ENCODE peak calls at places on chromosomes 16 and 17, in six cellular contexts. One of them, this sample, is unnamed.

GRCh38 chr17:79075433-79075805 is 795 bp downstream of the ENGASE start:
- DNase-seq in T-cell: no peak
- DNase-seq in A172: no peak
- DNase-seq in stimulated activated naive CD8-positive, alpha-beta T cell treated with anti-CD3 and anti-CD28 coated beads, Interleukin-15, amount 100 ng/mL, for 72 hours: peak; percentile 27
- DNase-seq in NT2/D1: no peak
- DNase-seq in stimulated activated CD4-positive, alpha-beta T cell treated with anti-CD3 and anti-CD28 coated beads, TNF-alpha, amount 100 ng/mL, for 24 hours: no peak
- DNase-seq in this sample: no peak

GRCh38 chr16:85988723-85989313 is 89.9 kb downstream of the IRF8 start:
- DNase-seq in T-cell: no peak
- DNase-seq in A172: no peak
- DNase-seq in stimulated activated naive CD8-positive, alpha-beta T cell treated with anti-CD3 and anti-CD28 coated beads, Interleukin-15, amount 100 ng/mL, for 72 hours: peak; percentile 46
- DNase-seq in NT2/D1: no peak
- DNase-seq in stimulated activated CD4-positive, alpha-beta T cell treated with anti-CD3 and anti-CD28 coated beads, TNF-alpha, amount 100 ng/mL, for 24 hours: no peak
- DNase-seq in this sample: no peak

GRCh38 chr16:14088155-14088753 is 17.1 kb downstream of the MRTFB start:
- DNase-seq in T-cell: no peak
- DNase-seq in A172: no peak
- DNase-seq in stimulated activated naive CD8-positive, alpha-beta T cell treated with anti-CD3 and anti-CD28 coated beads, Interleukin-15, amount 100 ng/mL, for 72 hours: no peak
- DNase-seq in NT2/D1: no peak
- DNase-seq in stimulated activated CD4-positive, alpha-beta T cell treated with anti-CD3 and anti-CD28 coated beads, TNF-alpha, amount 100 ng/mL, for 24 hours: no peak
- DNase-seq in this sample: no peak

GRCh38 chr17:42456223-42457106 is 2.2 kb upstream of the ATP6V0A1 start:
- DNase-seq in T-cell: peak; percentile 4
- DNase-seq in A172: peak; percentile 75
- DNase-seq in stimulated activated naive CD8-positive, alpha-beta T cell treated with anti-CD3 and anti-CD28 coated beads, Interleukin-15, amount 100 ng/mL, for 72 hours: no peak
- DNase-seq in NT2/D1: no peak
- DNase-seq in stimulated activated CD4-positive, alpha-beta T cell treated with anti-CD3 and anti-CD28 coated beads, TNF-alpha, amount 100 ng/mL, for 24 hours: no peak
- DNase-seq in this sample: no peak

GRCh38 chr17:71273451-71273850 is 847.4 kb upstream of the SOX9 start:
- DNase-seq in T-cell: no peak
- DNase-seq in A172: no peak
- DNase-seq in stimulated activated naive CD8-positive, alpha-beta T cell treated with anti-CD3 and anti-CD28 coated beads, Interleukin-15, amount 100 ng/mL, for 72 hours: no peak
- DNase-seq in NT2/D1: no peak
- DNase-seq in stimulated activated CD4-positive, alpha-beta T cell treated with anti-CD3 and anti-CD28 coated beads, TNF-alpha, amount 100 ng/mL, for 24 hours: no peak
- DNase-seq in this sample: no peak

GRCh38 chr16:60945225-60945624 is 1091.0 kb downstream of the CDH8 start:
- DNase-seq in T-cell: no peak
- DNase-seq in A172: no peak
- DNase-seq in stimulated activated naive CD8-positive, alpha-beta T cell treated with anti-CD3 and anti-CD28 coated beads, Interleukin-15, amount 100 ng/mL, for 72 hours: no peak
- DNase-seq in NT2/D1: peak; percentile 47
- DNase-seq in stimulated activated CD4-positive, alpha-beta T cell treated with anti-CD3 and anti-CD28 coated beads, TNF-alpha, amount 100 ng/mL, for 24 hours: no peak
- DNase-seq in this sample: no peak

GRCh38 chr17:50255766-50256480 is 18.3 kb upstream of the TMEM92 start:
- DNase-seq in T-cell: no peak
- DNase-seq in A172: no peak
- DNase-seq in stimulated activated naive CD8-positive, alpha-beta T cell treated with anti-CD3 and anti-CD28 coated beads, Interleukin-15, amount 100 ng/mL, for 72 hours: no peak
- DNase-seq in NT2/D1: no peak
- DNase-seq in stimulated activated CD4-positive, alpha-beta T cell treated with anti-CD3 and anti-CD28 coated beads, TNF-alpha, amount 100 ng/mL, for 24 hours: no peak
- DNase-seq in this sample: no peak

GRCh38 chr17:79001190-79002020 is 8.2 kb downstream of the CANT1 start:
- DNase-seq in T-cell: no peak
- DNase-seq in A172: no peak
- DNase-seq in stimulated activated naive CD8-positive, alpha-beta T cell treated with anti-CD3 and anti-CD28 coated beads, Interleukin-15, amount 100 ng/mL, for 72 hours: no peak
- DNase-seq in NT2/D1: no peak
- DNase-seq in stimulated activated CD4-positive, alpha-beta T cell treated with anti-CD3 and anti-CD28 coated beads, TNF-alpha, amount 100 ng/mL, for 24 hours: no peak
- DNase-seq in this sample: no peak

GRCh38 chr16:57890752-57891111 is 80.2 kb downstream of the CNGB1 start:
- DNase-seq in T-cell: no peak
- DNase-seq in A172: no peak
- DNase-seq in stimulated activated naive CD8-positive, alpha-beta T cell treated with anti-CD3 and anti-CD28 coated beads, Interleukin-15, amount 100 ng/mL, for 72 hours: no peak
- DNase-seq in NT2/D1: no peak
- DNase-seq in stimulated activated CD4-positive, alpha-beta T cell treated with anti-CD3 and anti-CD28 coated beads, TNF-alpha, amount 100 ng/mL, for 24 hours: no peak
- DNase-seq in this sample: no peak